ENCODE peak calls at places on chromosomes 7 and 10, in four cellular contexts. O, X, A and T are unnamed samples.

GRCh38 chr7:79453558-79454324 is at the start of gene MAGI2:
- DNase-seq in O (no peak), A (peak; percentile 77), X (no peak), T (peak; percentile 94)

GRCh38 chr10:132320776-132321469 is 11.1 kb upstream of the LRRC27 start:
- DNase-seq in A (no peak), O (no peak), X (no peak), T (no peak)

GRCh38 chr10:94146746-94147145 is 153.0 kb downstream of the PLCE1 start:
- DNase-seq in X (no peak), A (no peak), O (no peak), T (no peak)

GRCh38 chr7:133936074-133936473 is 191.1 kb upstream of the LRGUK start:
- DNase-seq in A (no peak), X (no peak), O (no peak), T (no peak)

GRCh38 chr7:37408241-37408884 is 40.3 kb downstream of the ELMO1 start:
- DNase-seq in O (no peak), X (no peak), A (no peak), T (peak; percentile 28)

GRCh38 chr10:75611081-75611971 is 179.9 kb downstream of the LRMDA start:
- DNase-seq in X (peak; percentile 47), A (no peak), O (no peak), T (no peak)

GRCh38 chr10:4686644-4686996 is 139.4 kb upstream of the AKR1E2 start:
- DNase-seq in A (no peak), O (no peak), X (no peak), T (no peak)

GRCh38 chr10:129742742-129743550 is 221.1 kb downstream of the EBF3 start:
- DNase-seq in O (no peak), X (no peak), A (peak; percentile 28), T (no peak)

GRCh38 chr7:105794741-105795729 is 81.4 kb downstream of the ATXN7L1 start:
- DNase-seq in A (no peak), O (no peak), X (no peak), T (no peak)

GRCh38 chr7:139341776-139342244 is 673 bp downstream of the FMC1 start:
- DNase-seq in X (no peak), A (no peak), O (no peak), T (no peak)

GRCh38 chr10:105148921-105149320 is 507.8 kb downstream of the SORCS3 start:
- DNase-seq in A (no peak), O (no peak), X (no peak), T (no peak)

GRCh38 chr7:67955061-67955460 is 958.4 kb downstream of the TYW1 start:
- DNase-seq in O (no peak), A (no peak), X (no peak), T (no peak)

GRCh38 chr10:58701398-58702135 is 188.9 kb downstream of the BICC1 start:
- DNase-seq in A (no peak), X (no peak), O (no peak), T (no peak)

GRCh38 chr7:135197906-135198655 is 13.2 kb downstream of the WDR91 start:
- DNase-seq in A (no peak), X (no peak), O (no peak), T (no peak)

GRCh38 chr7:7881581-7881980 is 87.0 kb upstream of the GLCCI1 start:
- DNase-seq in O (no peak), A (no peak), X (no peak), T (no peak)

GRCh38 chr7:96093435-96093834 is 228.5 kb downstream of the SLC25A13 start:
- DNase-seq in O (no peak), A (no peak), X (no peak), T (no peak)

GRCh38 chr7:134885967-134886352 is 100.3 kb upstream of the AGBL3 start:
- DNase-seq in A (no peak), X (no peak), O (no peak), T (no peak)

GRCh38 chr7:112105584-112106540 is 100.3 kb downstream of the DOCK4 start:
- DNase-seq in O (no peak), X (no peak), A (no peak), T (no peak)

GRCh38 chr7:112101083-112101846 is 104.9 kb downstream of the DOCK4 start:
- DNase-seq in O (no peak), A (no peak), X (no peak), T (no peak)

GRCh38 chr7:112097524-112097923 is 108.7 kb downstream of the DOCK4 start:
- DNase-seq in A (no peak), O (no peak), X (no peak), T (no peak)

GRCh38 chr7:112104153-112104552 is 102.0 kb downstream of the DOCK4 start:
- DNase-seq in A (no peak), X (no peak), O (no peak), T (no peak)

DNA sequence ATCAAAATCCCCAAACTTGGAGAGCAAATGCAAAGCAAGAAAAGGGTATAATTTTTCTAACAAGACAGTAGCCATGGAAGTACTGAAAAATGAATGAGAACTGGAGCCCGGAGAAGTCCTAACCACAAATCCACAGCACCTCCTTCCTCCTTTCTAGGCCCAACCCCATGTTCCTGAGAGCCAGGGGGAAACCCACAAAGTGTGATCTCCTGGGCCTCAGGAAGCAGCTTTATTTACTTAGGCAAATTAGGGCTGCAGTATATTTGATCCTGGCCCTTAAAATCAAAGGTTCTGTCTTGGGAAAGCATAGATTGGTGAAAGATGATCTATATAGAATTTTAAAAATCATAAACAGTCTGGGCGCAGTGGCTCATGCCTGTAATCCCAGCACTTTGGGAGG is 103.0 kb downstream of the DOCK4 start:
- DNase-seq in A (no peak), O (no peak), X (no peak), T (no peak)
- TF ChIP-seq NRF1 in A (no peak), O (no peak), X (no peak), T (no peak)

GRCh38 chr10:116049644-116050043 is 223.4 kb downstream of the GFRA1 start:
- DNase-seq in O (no peak), A (no peak), X (no peak), T (no peak)
- TF ChIP-seq NRF1 in O (no peak), A (no peak), X (no peak), T (no peak)

GRCh38 chr10:125014984-125015944 is 73.3 kb downstream of the ZRANB1 start:
- DNase-seq in O (no peak), A (no peak), X (no peak), T (peak; percentile 88)

GRCh38 chr10:125016611-125017202 is 74.8 kb downstream of the ZRANB1 start:
- DNase-seq in O (no peak), X (no peak), A (no peak), T (no peak)

GRCh38 chr10:125016123-125016522 is 74.2 kb downstream of the ZRANB1 start:
- DNase-seq in O (no peak), A (no peak), X (no peak), T (peak; percentile 28)

GRCh38 chr10:125018576-125019143 is 76.7 kb downstream of the ZRANB1 start:
- DNase-seq in X (no peak), A (no peak), O (no peak), T (no peak)

DNA sequence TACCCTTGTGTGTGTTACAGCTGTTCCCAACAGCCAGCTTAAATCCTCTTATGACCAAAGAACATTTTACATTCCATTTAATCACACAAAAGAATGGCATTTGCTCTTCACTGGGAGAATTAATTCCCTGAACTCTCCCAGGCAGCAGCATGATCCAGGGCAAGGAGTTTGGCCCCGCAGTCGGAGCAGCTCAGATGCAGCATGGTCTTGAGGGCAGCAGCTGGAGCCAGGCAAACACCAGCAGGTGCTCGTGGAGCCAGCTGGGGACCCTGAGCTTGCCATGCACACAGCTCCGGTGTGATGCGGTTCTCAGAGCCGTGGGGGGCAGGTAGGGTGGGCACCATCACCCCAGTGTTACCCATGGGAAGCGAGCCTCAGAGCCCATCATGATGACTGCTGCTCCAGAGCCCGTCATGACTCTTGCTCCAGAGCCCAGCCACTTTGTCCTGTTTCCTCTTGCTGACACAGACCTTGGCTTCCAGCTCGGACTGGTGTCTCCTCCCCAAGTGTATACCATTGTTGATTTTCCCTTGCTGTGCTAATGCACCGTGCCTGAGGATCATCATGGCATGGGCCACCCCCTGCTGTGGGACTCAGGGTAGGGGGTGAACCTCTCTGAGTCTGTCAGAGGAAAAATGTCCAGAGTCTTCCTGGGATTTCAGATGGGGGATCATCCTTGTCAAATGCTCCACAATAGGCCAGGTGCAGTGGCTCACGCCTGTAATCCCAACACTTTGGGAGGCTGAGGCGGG is 75.8 kb downstream of the ZRANB1 start:
- DNase-seq in A (no peak), X (no peak), O (no peak), T (no peak)
- TF ChIP-seq NRF1 in A (no peak), X (no peak), O (no peak), T (no peak)

DNA sequence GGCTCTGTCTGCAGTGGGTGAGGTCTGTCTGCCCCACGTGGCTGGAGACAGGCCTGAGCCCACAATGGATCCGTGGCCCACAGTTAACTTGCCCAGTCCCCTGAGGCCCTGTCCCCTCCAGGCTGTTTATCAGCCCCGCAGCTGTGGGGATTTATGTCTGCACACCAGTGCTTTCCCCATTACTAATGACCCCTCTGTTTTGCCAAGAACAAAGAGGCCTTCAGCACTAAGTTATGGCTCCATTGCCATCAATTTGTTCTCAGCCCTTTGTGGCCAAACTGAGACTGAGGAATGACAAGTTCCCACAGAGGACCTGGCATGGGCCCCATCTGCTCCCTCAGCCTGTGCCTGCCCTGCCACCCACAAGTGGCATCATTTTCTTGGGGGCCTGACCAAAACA is 138.2 kb downstream of the C10orf105 start:
- DNase-seq in O (no peak), X (no peak), A (no peak), T (no peak)
- TF ChIP-seq NRF1 in O (no peak), X (no peak), A (no peak), T (no peak)

GRCh38 chr7:124791426-124791825 is 25.8 kb upstream of the GPR37 start:
- DNase-seq in O (no peak), A (no peak), X (no peak), T (no peak)
- TF ChIP-seq NRF1 in O (no peak), A (no peak), X (no peak), T (no peak)

DNA sequence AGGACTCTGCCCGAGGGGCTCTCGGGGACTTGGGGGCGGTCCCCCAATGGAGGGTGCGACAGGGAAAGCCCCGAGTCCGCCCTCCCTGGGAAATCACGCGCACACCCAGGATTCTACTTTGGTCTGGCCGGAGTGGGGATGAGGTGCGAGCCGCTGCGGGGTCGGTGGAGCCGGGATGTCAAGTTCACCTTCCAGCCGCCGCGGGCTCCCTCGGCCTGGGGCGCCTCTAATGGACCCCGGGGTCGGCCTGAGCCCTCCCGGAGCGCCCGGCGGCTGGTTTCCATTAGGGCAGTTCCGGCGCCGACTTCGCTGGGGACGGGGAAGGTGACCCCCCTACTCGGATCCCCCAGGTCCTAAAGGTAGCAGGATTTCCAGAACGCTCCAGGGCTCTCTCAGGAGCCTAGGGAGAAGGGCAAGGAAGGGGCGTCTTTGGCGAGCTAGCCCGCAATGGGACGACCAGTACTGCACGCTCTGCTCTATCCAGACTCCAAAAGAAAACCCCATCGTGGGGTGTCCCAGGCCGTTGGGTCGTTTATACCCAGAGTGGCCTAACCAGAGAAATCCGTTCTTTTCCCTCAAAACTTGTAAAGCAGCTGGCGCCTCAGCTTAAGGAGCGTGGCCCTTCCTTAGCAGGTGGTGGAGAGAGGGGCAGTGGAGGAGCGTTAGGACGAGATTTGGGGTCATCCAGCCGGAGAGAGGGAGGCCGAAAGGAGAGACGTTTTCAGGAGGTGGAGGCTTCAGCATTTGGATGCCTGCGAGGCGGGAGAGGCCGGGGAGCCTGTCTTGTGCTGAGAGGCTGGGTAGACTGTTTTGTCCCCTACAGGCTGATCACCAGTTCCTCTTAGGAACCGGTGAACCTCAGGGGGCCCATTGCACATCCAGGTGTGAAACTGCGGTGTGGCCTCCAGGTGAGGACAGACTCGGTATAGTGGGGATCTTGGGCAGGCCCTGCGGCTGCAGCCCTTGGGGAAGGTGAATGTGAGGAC is 860 bp upstream of the WDR86 start:
- DNase-seq in A (peak; percentile 76), X (no peak), O (no peak), T (peak; percentile 93)
- TF ChIP-seq NRF1 in A (no peak), X (no peak), O (no peak), T (no peak)

GRCh38 chr7:1475991-1476390 is 16.7 kb upstream of the MICALL2 start:
- DNase-seq in A (no peak), O (no peak), X (no peak), T (no peak)
- TF ChIP-seq NRF1 in A (no peak), O (no peak), X (no peak), T (no peak)